ENCODE peak calls at places on chromosome 20, in five cellular contexts. Q is astrocyte, T is HCT116, N is H1, F is GM12878. O is an unnamed sample. For H4K20me1 and H3K36me3, the result is how much of the 10 kb centered on the place peaks cover.

GRCh38 chr20:46990017-46990810 is 95.6 kb downstream of the EYA2 start:
- DNase-seq in Q (no peak), T (no peak), N (no peak), F (no peak), O (peak)

GRCh38 chr20:24686156-24686555 is 216.7 kb downstream of the SYNDIG1 start:
- DNase-seq in Q (no peak), T (no peak), N (no peak), F (no peak), O (no peak)

GRCh38 chr20:57547250-57547649 is 13.7 kb upstream of the PCK1 start:
- DNase-seq in Q (peak), T (no peak), N (no peak), F (no peak), O (peak)

GRCh38 chr20:33653218-33653899 is 8.8 kb upstream of the C20orf144 start:
- DNase-seq in Q (no peak), T (peak), N (peak), F (no peak), O (peak)

GRCh38 chr20:44888226-44889103 is 3.0 kb downstream of the YWHAB start:
- DNase-seq in Q (no peak), T (no peak), N (no peak), F (no peak), O (peak)

GRCh38 chr20:25500880-25501351 is 84.4 kb downstream of the NINL start:
- DNase-seq in Q (no peak), T (no peak), N (no peak), F (no peak), O (no peak)

GRCh38 chr20:45860573-45861011 is 3.2 kb downstream of the ZSWIM3 start:
- DNase-seq in Q (peak), T (no peak), N (no peak), F (no peak), O (no peak)

GRCh38 chr20:45444050-45444449 is 25.5 kb upstream of the WFDC2 start:
- DNase-seq in Q (no peak), T (no peak), N (no peak), F (no peak), O (no peak)

GRCh38 chr20:25225642-25226432 is 22.0 kb upstream of the PYGB start:
- DNase-seq in Q (no peak), T (no peak), N (no peak), F (no peak), O (no peak)

GRCh38 chr20:44967207-44967807 is 995 bp downstream of the STK4 start:
- DNase-seq in Q (no peak), T (no peak), N (no peak), F (no peak), O (peak)

GRCh38 chr20:15831201-15831600 is 742.0 kb downstream of the KIF16B start:
- DNase-seq in Q (no peak), T (no peak), N (no peak), F (no peak), O (peak)

GRCh38 chr20:38134427-38135281 is 30.4 kb downstream of the TGM2 start:
- DNase-seq in Q (peak), T (no peak), N (no peak), F (no peak), O (peak)

GRCh38 chr20:39066464-39066863 is 104.3 kb downstream of the DHX35 start:
- DNase-seq in Q (no peak), T (no peak), N (peak), F (no peak), O (no peak)

GRCh38 chr20:9594284-9594875 is 80.0 kb downstream of the LAMP5 start:
- DNase-seq in Q (peak), T (no peak), N (no peak), F (no peak), O (no peak)

GRCh38 chr20:42406826-42407225 is 782.9 kb downstream of the PTPRT start:
- DNase-seq in Q (no peak), T (no peak), N (no peak), F (no peak), O (no peak)

GRCh38 chr20:57023997-57024396 is 242.4 kb downstream of the BMP7 start:
- DNase-seq in Q (no peak), T (no peak), N (no peak), F (no peak), O (no peak)

GRCh38 chr20:52888096-52888495 is 84.1 kb upstream of the TSHZ2 start:
- DNase-seq in Q (peak), T (no peak), N (no peak), F (no peak), O (peak)

GRCh38 chr20:20199338-20200160 is 147.2 kb downstream of the CFAP61 start:
- DNase-seq in Q (no peak), T (no peak), N (no peak), F (no peak), O (no peak)

GRCh38 chr20:16052406-16052805 is 520.8 kb downstream of the KIF16B start:
- DNase-seq in Q (no peak), T (no peak), N (no peak), F (no peak), O (no peak)

GRCh38 chr20:3847419-3847940 is 846 bp downstream of the MAVS start:
- DNase-seq in Q (no peak), T (no peak), N (no peak), F (no peak), O (peak)

GRCh38 chr20:45066372-45066771 is 34.6 kb downstream of the KCNS1 start:
- DNase-seq in Q (peak), T (no peak), N (no peak), F (no peak), O (no peak)

GRCh38 chr20:4091332-4092135 is 76.2 kb upstream of the RNF24 start:
- DNase-seq in Q (peak), T (no peak), N (no peak), F (no peak), O (peak)

GRCh38 chr20:37876863-37877262 is 26.1 kb upstream of the VSTM2L start:
- DNase-seq in Q (no peak), T (no peak), N (no peak), F (no peak), O (no peak)

GRCh38 chr20:10508060-10508459 is 73.0 kb downstream of the SLX4IP start:
- DNase-seq in Q (peak), T (peak), N (no peak), F (no peak), O (no peak)

GRCh38 chr20:45174434-45175364 is at the start of gene PI3:
- DNase-seq in Q (peak), T (no peak), N (no peak), F (no peak), O (peak)

GRCh38 chr20:55253765-55254164 is 751.6 kb downstream of the CBLN4 start:
- DNase-seq in Q (peak), T (no peak), N (no peak), F (no peak), O (peak)

GRCh38 chr20:24580006-24580405 is 110.6 kb downstream of the SYNDIG1 start:
- DNase-seq in Q (no peak), T (no peak), N (no peak), F (no peak), O (no peak)

DNA sequence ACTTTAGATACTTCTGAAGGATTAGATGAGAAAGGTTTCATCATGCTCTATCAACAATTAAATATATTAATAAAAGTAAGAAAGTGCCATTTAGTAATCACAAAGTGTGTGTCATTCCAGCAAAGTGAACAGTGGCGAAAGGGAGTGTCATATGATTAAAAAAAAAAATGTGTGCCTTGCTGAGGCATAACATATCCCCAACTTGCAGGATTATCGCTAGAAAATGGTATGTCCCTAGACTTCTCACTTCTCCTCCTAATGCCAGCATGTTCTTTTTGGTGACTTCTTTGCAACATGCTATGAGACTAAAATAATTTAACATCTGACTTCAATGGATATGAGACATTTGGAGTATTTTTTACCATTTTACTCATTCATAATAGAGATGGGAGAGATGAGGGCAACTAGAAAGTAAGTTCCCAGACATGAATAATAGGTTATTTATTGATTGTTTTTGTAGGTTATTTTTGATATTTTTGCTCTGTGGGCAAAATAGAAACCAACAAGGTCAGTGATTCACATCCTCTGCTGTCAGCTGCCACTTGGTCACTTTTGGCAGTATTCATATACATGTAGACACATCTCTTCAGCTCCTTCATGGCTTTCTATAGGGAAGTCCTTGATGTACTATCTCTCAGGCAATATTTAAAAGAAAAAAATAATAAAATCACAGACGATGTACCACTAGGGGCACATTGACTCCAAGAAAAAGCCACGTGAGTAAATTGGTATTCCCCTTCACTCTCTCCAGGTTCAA is 370.1 kb downstream of the BMP2 start:
- DNase-seq in Q (no peak), T (no peak), N (no peak), F (peak), O (peak)
- H4K20me1 ChIP-seq in Q (under half), T (under half), N (under half), F (under half), O (under half)

GRCh38 chr20:23370873-23371272 is 8.9 kb downstream of the GZF1 start:
- DNase-seq in Q (no peak), T (no peak), N (no peak), F (no peak), O (no peak)
- H3K36me3 ChIP-seq in Q (under half), T (under half), N (half or more), F (under half), O (under half)

DNA sequence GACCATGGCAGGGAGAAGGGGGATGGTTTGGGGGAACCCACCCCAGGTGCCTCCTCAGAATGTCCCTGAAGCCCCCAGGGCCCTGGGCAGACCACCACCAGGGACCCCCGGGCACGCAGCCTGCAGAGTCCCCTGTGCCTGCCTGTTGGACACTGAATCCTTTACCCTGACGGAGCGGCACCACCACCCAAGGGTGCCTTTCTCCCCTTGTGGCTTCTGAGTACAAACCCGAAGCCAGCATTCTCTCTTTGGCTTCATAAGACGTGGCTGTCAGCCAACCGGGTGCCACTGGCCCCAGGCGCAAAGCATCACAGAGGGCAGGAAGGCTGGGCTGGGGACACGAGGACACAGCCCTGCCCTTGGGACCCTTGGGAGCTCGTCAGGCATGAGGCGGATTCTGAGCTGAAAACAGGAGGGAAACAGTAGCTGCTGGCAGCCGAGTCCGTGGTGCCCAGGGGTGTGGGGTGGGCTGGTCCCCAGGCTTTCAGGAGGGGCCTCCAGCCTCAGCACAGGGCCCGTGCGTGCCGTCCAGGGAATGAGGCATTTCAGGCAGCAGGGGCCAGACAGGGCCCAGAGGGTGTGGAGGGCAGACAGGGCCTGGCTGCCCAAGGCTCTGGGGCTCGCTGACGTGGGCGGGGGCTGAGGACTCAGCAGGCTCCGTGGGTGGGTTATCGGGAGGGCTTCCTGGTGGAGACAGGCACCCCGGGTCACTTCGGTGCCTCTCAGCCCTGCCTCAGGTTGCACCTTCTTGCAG is 3.5 kb downstream of the COL9A3 start:
- DNase-seq in Q (no peak), T (no peak), N (no peak), F (no peak), O (no peak)
- H4K20me1 ChIP-seq in Q (under half), T (under half), N (under half), F (under half), O (under half)

GRCh38 chr20:60270341-60270740 is 312.1 kb downstream of the CDH26 start:
- DNase-seq in Q (no peak), T (no peak), N (no peak), F (no peak), O (no peak)
- H3K36me3 ChIP-seq in Q (under half), T (under half), N (under half), F (under half), O (under half)

GRCh38 chr20:50901301-50901700 is 29.9 kb downstream of the ADNP start:
- DNase-seq in Q (no peak), T (no peak), N (no peak), F (no peak), O (no peak)
- H4K20me1 ChIP-seq in Q (half or more), T (under half), N (under half), F (under half), O (under half)